ENCODE peak calls at places on chromosome 2, in eight cellular contexts. I, Q, R, T, Y, E, J and L are unnamed samples.

GRCh38 chr2:60530660-60531276 is 22.7 kb downstream of the BCL11A start:
- DNase-seq in J (peak), Q (peak), E (no peak), I (peak), T (no peak), R (peak), Y (peak), L (no peak)

GRCh38 chr2:179275280-179276013 is 10.8 kb upstream of the SESTD1 start:
- DNase-seq in J (no peak), T (no peak), Q (no peak), I (no peak), Y (no peak), E (no peak), R (no peak), L (no peak)

GRCh38 chr2:121008978-121009377 is 273.3 kb downstream of the GLI2 start:
- DNase-seq in I (peak), J (peak), Q (no peak), E (no peak), T (no peak), Y (no peak), R (no peak), L (no peak)

GRCh38 chr2:4539121-4539520 is 835.7 kb downstream of the DCDC2C start:
- DNase-seq in I (no peak), T (no peak), Q (no peak), J (no peak), E (no peak), Y (no peak), R (no peak), L (no peak)

GRCh38 chr2:237968048-237968862 is 1.4 kb downstream of the UBE2F start:
- DNase-seq in Y (peak), J (peak), Q (no peak), R (no peak), I (peak), T (peak), E (peak), L (peak)

GRCh38 chr2:68812256-68812655 is 58.9 kb downstream of the BMP10 start:
- DNase-seq in I (no peak), Q (no peak), R (no peak), Y (no peak), J (no peak), E (no peak), T (no peak), L (no peak)

GRCh38 chr2:151357359-151357758 is at the start of gene TNFAIP6:
- DNase-seq in R (no peak), Q (no peak), I (no peak), E (no peak), J (peak), T (no peak), Y (no peak), L (peak)

GRCh38 chr2:121955313-121956211 is 200.1 kb downstream of the TSN start:
- DNase-seq in T (no peak), J (no peak), I (peak), Y (no peak), E (no peak), R (no peak), Q (no peak), L (no peak)

GRCh38 chr2:24511894-24512293 is 20.8 kb downstream of the NCOA1 start:
- DNase-seq in I (no peak), Q (no peak), E (no peak), J (no peak), T (no peak), R (no peak), Y (no peak), L (no peak)

GRCh38 chr2:178783889-178784288 is 23.3 kb downstream of the TTN start:
- DNase-seq in T (no peak), J (no peak), Q (no peak), Y (no peak), E (no peak), I (no peak), R (no peak), L (no peak)

GRCh38 chr2:132937629-132938028 is 267.6 kb upstream of the LYPD1 start:
- DNase-seq in I (no peak), E (no peak), Q (no peak), J (peak), T (no peak), R (no peak), Y (no peak), L (no peak)

GRCh38 chr2:70141754-70142589 is 48.8 kb downstream of the C2orf42 start:
- DNase-seq in R (no peak), Q (peak), J (no peak), E (no peak), I (peak), T (no peak), Y (no peak), L (no peak)

GRCh38 chr2:120559401-120559800 is 176.3 kb upstream of the GLI2 start:
- DNase-seq in R (no peak), Q (no peak), I (no peak), J (peak), Y (no peak), E (no peak), T (no peak), L (no peak)

GRCh38 chr2:158101384-158101926 is at the start of gene UPP2:
- DNase-seq in Q (no peak), T (no peak), Y (no peak), J (no peak), R (no peak), I (no peak), E (no peak), L (no peak)

GRCh38 chr2:240451108-240451611 is 15.7 kb downstream of the GPC1 start:
- DNase-seq in Y (no peak), J (no peak), R (peak), T (no peak), I (no peak), Q (no peak), E (peak), L (no peak)

GRCh38 chr2:205889073-205889472 is 196.9 kb downstream of the INO80D start:
- DNase-seq in Y (no peak), J (peak), R (no peak), I (no peak), T (no peak), E (no peak), Q (peak), L (no peak)

GRCh38 chr2:1740714-1741584 is 3.4 kb downstream of the PXDN start:
- DNase-seq in J (no peak), Q (no peak), E (no peak), Y (no peak), T (no peak), R (no peak), I (peak), L (no peak)

GRCh38 chr2:236178921-236179652 is 10.9 kb upstream of the GBX2 start:
- DNase-seq in Y (no peak), J (peak), T (no peak), Q (no peak), E (no peak), I (peak), R (no peak), L (no peak)

GRCh38 chr2:127943186-127943585 is 57.4 kb upstream of the AMMECR1L start:
- DNase-seq in J (peak), E (no peak), T (no peak), Q (no peak), R (no peak), Y (no peak), I (no peak), L (no peak)

GRCh38 chr2:159921752-159922404 is 123.9 kb upstream of the CD302 start:
- DNase-seq in Y (peak), T (peak), J (peak), R (peak), Q (peak), I (peak), E (peak), L (peak)

GRCh38 chr2:187091664-187092063 is 242.7 kb upstream of the ZSWIM2 start:
- DNase-seq in Q (no peak), R (no peak), Y (no peak), J (no peak), I (no peak), E (no peak), T (no peak), L (no peak)

GRCh38 chr2:162994718-162995117 is 156.2 kb upstream of the KCNH7 start:
- DNase-seq in T (no peak), I (no peak), E (no peak), Q (no peak), R (no peak), J (no peak), Y (no peak), L (no peak)

GRCh38 chr2:72940361-72940760 is 23.0 kb downstream of the EMX1 start:
- DNase-seq in I (no peak), T (no peak), Q (no peak), J (no peak), E (no peak), R (no peak), Y (no peak), L (no peak)

GRCh38 chr2:7471185-7471584 is 554.0 kb downstream of the RNF144A start:
- DNase-seq in I (no peak), Q (no peak), T (no peak), R (no peak), J (no peak), E (no peak), Y (no peak), L (no peak)

GRCh38 chr2:132439703-132440398 is 23.2 kb downstream of the GPR39 start:
- DNase-seq in T (no peak), R (no peak), Q (no peak), J (peak), Y (no peak), I (no peak), E (no peak), L (no peak)

GRCh38 chr2:165251361-165251760 is 12.1 kb downstream of the SCN2A start:
- DNase-seq in I (no peak), Q (no peak), Y (no peak), T (no peak), E (no peak), R (no peak), J (peak), L (no peak)

GRCh38 chr2:186648130-186648529 is 45.7 kb upstream of the FAM171B start:
- DNase-seq in Y (no peak), J (peak), R (no peak), T (no peak), Q (no peak), I (no peak), E (no peak), L (no peak)

GRCh38 chr2:12352891-12353290 is 363.8 kb upstream of the TRIB2 start:
- DNase-seq in Q (no peak), I (no peak), J (no peak), Y (no peak), R (no peak), E (no peak), T (no peak), L (no peak)

GRCh38 chr2:65067806-65068553 is 11.8 kb downstream of the CEP68 start:
- DNase-seq in Y (no peak), J (no peak), Q (no peak), E (no peak), T (no peak), R (no peak), I (no peak), L (no peak)

GRCh38 chr2:76491503-76491902 is 780.8 kb upstream of the GCFC2 start:
- DNase-seq in Y (no peak), J (no peak), Q (no peak), R (no peak), I (no peak), T (no peak), E (no peak), L (no peak)

GRCh38 chr2:400988-401679 is 113.2 kb upstream of the ALKAL2 start:
- DNase-seq in J (no peak), E (no peak), T (no peak), Q (no peak), I (peak), Y (no peak), R (no peak), L (no peak)

GRCh38 chr2:156331572-156332451 is 709 bp downstream of the NR4A2 start:
- DNase-seq in J (peak), T (no peak), I (peak), E (peak), Y (peak), R (peak), Q (peak), L (peak)

GRCh38 chr2:120625865-120626560 is 109.7 kb upstream of the GLI2 start:
- DNase-seq in Q (peak), T (no peak), J (peak), R (no peak), Y (peak), I (peak), E (peak), L (no peak)

GRCh38 chr2:164605295-164605694 is 16.0 kb downstream of the GRB14 start:
- DNase-seq in R (no peak), Q (no peak), J (no peak), T (no peak), E (no peak), Y (no peak), I (no peak), L (no peak)

GRCh38 chr2:234437642-234438321 is 59.1 kb downstream of the ARL4C start:
- DNase-seq in Q (peak), J (no peak), I (no peak), Y (no peak), R (peak), T (no peak), E (no peak), L (no peak)

DNA sequence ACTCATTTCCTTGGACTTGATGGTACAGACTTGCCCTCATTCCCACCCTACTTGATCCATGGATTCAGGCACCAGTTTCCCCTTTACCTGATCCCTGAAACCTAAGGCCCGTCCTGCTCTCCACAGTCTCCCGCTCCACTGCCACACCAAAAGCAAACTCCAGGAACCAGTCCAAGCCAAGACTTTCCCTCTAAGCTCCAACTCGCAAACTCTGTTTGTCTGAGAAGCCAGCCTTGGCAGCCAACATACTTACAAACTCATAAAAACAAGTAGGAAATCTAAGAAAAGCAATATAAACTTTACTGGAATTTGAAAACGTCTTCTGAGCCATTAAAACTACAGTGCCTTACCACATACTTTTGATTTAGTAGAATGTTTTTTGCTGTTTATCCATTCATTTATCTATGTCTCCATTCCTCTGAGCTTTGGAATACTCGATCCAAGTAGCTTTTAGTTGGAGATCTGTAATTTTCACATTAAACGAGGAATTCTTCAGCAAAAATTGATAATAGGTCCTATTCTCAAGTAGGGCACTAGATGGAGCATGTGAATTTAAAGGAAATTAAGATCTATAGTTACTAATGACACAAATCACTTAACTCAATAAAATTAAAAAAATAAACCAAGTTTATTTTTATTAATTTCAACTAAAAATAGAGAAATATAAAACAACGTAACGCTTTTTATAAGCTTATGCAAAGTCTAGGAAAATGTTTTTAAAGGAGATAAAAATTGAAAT is 199.7 kb downstream of the MYO3B start:
- DNase-seq in T (no peak), J (peak), Y (no peak), R (no peak), I (no peak), Q (no peak), E (no peak), L (no peak)
- TF ChIP-seq CTCF in T (no peak), J (peak), Y (no peak), R (no peak), I (peak), Q (no peak), E (no peak), L (no peak)

DNA sequence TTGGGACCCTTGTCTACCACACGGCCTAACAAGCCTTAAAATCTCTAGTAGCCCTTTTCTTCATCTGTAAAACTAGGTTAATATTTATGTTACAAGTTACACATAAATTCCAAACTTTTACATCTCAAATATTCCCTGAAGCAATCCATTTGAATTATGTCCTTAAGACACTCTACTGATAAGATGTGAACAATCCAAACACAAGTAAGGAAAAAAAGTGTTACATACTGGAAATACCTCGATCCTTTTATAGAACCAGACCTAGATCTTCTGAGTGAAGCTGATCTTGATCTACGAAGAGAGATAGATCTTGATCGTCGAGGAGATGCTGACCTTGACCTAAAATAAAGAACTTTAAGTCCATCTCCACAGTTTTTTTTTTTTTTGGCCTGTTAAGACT is 3.3 kb downstream of the SRSF7 start:
- DNase-seq in T (no peak), Y (no peak), Q (no peak), J (no peak), R (no peak), E (no peak), I (no peak), L (no peak)
- H3K27ac ChIP-seq in T (no peak), Y (no peak), Q (no peak), J (no peak), R (no peak), E (no peak), I (no peak), L (peak)

GRCh38 chr2:222771832-222772231 is 89.0 kb upstream of the ACSL3 start:
- DNase-seq in I (no peak), Q (no peak), Y (no peak), E (no peak), R (no peak), J (no peak), T (no peak), L (no peak)
- TF ChIP-seq CTCF in I (no peak), Q (no peak), Y (no peak), E (no peak), R (no peak), J (no peak), T (no peak), L (no peak)

DNA sequence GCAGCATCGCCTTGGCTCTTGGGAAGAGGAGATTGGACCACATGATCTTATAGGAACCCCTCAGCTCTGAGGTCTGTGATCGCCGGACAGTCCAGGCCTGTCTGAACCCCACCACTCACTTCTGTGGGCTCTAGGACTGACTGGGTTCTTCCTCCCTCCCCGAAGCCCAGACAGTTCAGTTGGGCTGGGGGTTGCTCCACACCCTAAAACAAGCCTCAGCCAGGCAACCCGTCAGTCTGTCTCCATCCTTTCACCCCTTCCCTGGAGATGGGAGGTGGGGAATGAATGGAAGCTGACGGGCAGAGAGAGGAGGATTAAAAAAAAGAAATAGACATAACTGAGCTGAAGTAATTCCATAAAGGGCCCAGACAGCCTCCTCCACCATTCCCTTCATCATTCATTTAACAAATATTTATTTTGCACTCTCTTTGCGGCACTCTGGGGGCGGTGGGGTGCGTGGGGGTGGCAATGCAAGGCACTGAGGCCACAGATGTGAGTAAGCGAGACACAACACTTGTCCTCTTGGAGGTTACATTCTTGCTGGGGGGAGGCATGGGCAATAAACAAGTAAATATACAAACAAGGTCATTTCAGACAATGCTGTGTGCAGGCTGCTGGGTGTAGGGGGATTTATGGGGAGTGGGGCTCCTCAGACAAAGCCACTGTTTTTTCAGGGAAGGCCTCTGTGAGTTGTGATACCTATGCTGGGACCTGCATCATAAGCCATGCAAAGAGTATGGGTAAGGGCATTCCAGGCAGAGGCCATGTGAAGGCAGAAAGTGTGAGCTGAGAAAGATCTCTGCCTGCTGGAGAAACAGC is 12.9 kb downstream of the WNT10A start:
- DNase-seq in J (no peak), E (no peak), Q (no peak), Y (no peak), T (no peak), I (no peak), R (no peak), L (no peak)
- H3K27ac ChIP-seq in J (peak), E (peak), Q (no peak), Y (peak), T (peak), I (no peak), R (no peak), L (no peak)

DNA sequence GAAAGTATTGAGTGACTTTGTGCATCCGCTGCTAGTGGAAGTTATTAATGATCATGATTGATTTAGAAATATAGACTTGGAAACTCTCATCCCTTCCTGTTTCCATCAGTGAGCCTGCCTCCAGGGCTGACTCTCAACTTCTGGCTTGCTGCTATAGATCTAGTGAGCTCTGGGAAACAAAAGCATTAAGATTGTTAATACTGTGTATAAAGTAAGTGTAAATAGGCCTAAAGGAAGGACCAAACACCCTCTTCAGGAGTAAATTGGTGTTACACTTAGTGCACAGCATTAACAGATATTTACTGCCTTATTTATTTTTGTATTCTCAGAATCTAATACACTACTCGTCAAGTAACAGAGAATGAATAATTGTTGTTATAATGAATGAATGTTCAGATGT is 285.6 kb downstream of the THSD7B start:
- DNase-seq in J (peak), Q (no peak), R (no peak), Y (no peak), T (peak), E (no peak), I (peak), L (no peak)
- TF ChIP-seq CTCF in J (peak), Q (no peak), R (no peak), Y (no peak), T (peak), E (no peak), I (peak), L (no peak)

DNA sequence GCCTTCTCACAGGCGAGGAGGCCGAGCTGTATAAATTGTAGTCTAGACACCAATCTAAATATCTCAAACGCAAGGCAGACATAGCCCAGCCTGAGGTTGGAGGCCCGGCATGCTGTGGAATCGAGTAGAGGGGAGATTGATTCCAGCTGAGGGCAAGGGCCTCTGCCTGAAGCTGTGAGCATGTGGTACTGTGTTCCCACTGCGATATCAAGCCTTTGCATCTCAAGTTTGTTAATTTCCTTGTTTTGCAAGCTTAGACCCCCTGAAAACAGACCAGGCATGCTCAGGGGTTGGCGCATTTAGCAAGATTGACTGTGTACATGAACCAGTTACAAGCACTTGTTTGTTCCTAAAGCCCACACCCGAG is 65.1 kb upstream of the FOSL2 start:
- DNase-seq in Y (no peak), E (no peak), Q (no peak), I (peak), J (no peak), R (no peak), T (no peak), L (no peak)
- H3K27ac ChIP-seq in Y (no peak), E (no peak), Q (peak), I (no peak), J (no peak), R (peak), T (no peak), L (peak)

GRCh38 chr2:95345066-95345414 is 47.9 kb downstream of the KCNIP3 start:
- DNase-seq in J (no peak), Q (no peak), T (no peak), E (no peak), I (peak), Y (no peak), R (no peak), L (no peak)
- TF ChIP-seq CTCF in J (no peak), Q (no peak), T (no peak), E (no peak), I (no peak), Y (no peak), R (no peak), L (no peak)